ENCODE peak calls at places on chromosomes 11 and 22, in eight cellular contexts. B, R, X, H, O, W, S and Y are unnamed samples.

GRCh38 chr22:44729391-44730012 is 22.9 kb upstream of the ARHGAP8 start:
- DNase-seq in B (peak; percentile 66), W (peak; percentile 79), X (peak; percentile 74), O (no peak), S (peak; percentile 57), H (no peak), R (peak; percentile 44), Y (peak; percentile 90)

GRCh38 chr22:44400763-44401060 is 88.0 kb upstream of the SHISAL1 start:
- DNase-seq in S (no peak), B (no peak), X (no peak), R (no peak), H (no peak), O (no peak), W (no peak), Y (no peak)

GRCh38 chr22:49203091-49203862 is 624.4 kb downstream of the BRD1 start:
- DNase-seq in W (no peak), S (no peak), B (peak; percentile 11), O (peak; percentile 5), X (no peak), R (peak; percentile 45), H (no peak), Y (no peak)

GRCh38 chr11:130029137-130029536 is 26.5 kb upstream of the PRDM10 start:
- DNase-seq in X (peak; percentile 46), S (no peak), B (no peak), R (no peak), O (no peak), W (no peak), H (no peak), Y (no peak)

GRCh38 chr11:61118406-61118805 is 16.1 kb downstream of the CD5 start:
- DNase-seq in S (no peak), R (no peak), B (no peak), H (no peak), X (no peak), O (no peak), W (no peak), Y (no peak)

GRCh38 chr22:38412435-38413084 is 42.4 kb downstream of the KCNJ4 start:
- DNase-seq in S (no peak), X (no peak), O (no peak), W (no peak), H (no peak), B (peak; percentile 63), R (peak; percentile 94), Y (peak; percentile 75)

GRCh38 chr11:78397398-78397797 is 20.2 kb downstream of the GAB2 start:
- DNase-seq in B (no peak), S (no peak), O (no peak), H (no peak), X (no peak), R (no peak), W (no peak), Y (no peak)

GRCh38 chr22:24108073-24108472 is 73.2 kb upstream of the SUSD2 start:
- DNase-seq in R (no peak), H (no peak), W (no peak), O (no peak), S (no peak), B (no peak), X (no peak), Y (no peak)

GRCh38 chr22:35540600-35541253 is at the start of gene RASD2:
- DNase-seq in S (peak; percentile 48), X (no peak), H (no peak), O (peak; percentile 52), B (peak; percentile 28), W (no peak), R (peak; percentile 84), Y (peak; percentile 68)

GRCh38 chr22:47663615-47664605 is 901.5 kb downstream of the TBC1D22A start:
- DNase-seq in R (no peak), X (no peak), W (no peak), B (no peak), H (no peak), S (no peak), O (no peak), Y (no peak)

GRCh38 chr11:71917646-71918045 is 10.7 kb downstream of the XNDC1N start:
- DNase-seq in H (no peak), O (no peak), B (no peak), R (no peak), S (no peak), X (no peak), W (peak; percentile 5), Y (no peak)

GRCh38 chr11:111934301-111934700 is 2.8 kb upstream of the DIXDC1 start:
- DNase-seq in B (no peak), O (no peak), S (no peak), X (no peak), R (no peak), H (no peak), W (no peak), Y (no peak)

GRCh38 chr22:48418831-48419230 is 1408.8 kb downstream of the BRD1 start:
- DNase-seq in B (no peak), W (no peak), S (no peak), O (no peak), X (no peak), R (no peak), H (no peak), Y (no peak)

GRCh38 chr22:49514211-49514610 is 313.5 kb downstream of the BRD1 start:
- DNase-seq in B (no peak), S (no peak), R (no peak), X (no peak), H (no peak), O (no peak), W (no peak), Y (no peak)

GRCh38 chr22:48943567-48944432 is 883.9 kb downstream of the BRD1 start:
- DNase-seq in H (no peak), X (no peak), O (peak; percentile 47), R (peak; percentile 77), S (no peak), B (peak; percentile 24), W (no peak), Y (no peak)

GRCh38 chr11:67626970-67627369 is 2.8 kb downstream of the NUDT8 start:
- DNase-seq in R (no peak), B (no peak), O (no peak), X (no peak), W (no peak), S (no peak), H (no peak), Y (no peak)

GRCh38 chr11:126146454-126147192 is 64.8 kb downstream of the RPUSD4 start:
- DNase-seq in W (no peak), X (no peak), S (no peak), R (no peak), O (no peak), B (no peak), H (no peak), Y (no peak)

DNA sequence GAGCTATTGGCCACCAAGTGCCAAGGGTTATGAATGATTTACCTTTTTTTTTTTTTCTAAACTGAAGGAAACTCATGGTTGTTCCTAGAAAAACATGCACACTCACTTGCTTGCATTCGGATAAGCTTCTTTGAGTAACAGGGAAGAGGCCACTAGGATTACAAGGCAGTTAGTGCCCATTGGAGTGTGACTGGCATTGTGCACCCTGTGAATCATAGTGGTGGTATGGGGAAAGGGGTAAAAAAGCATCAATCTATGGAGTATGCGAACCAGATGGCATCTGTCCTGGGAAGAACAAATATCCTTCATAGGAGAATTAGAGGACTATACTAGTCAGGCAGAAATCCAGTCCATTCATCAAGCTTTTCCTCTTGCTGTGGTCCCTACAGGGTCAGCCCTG is 24.2 kb downstream of the CD44 start:
- DNase-seq in W (no peak), S (no peak), R (no peak), O (no peak), B (no peak), H (no peak), X (no peak), Y (no peak)
- H3K4me3 ChIP-seq in W (no peak overlapping the region), S (no peak overlapping the region), R (no peak overlapping the region), O (no peak overlapping the region), B (no peak overlapping the region), H (no peak overlapping the region), X (no peak overlapping the region), Y (no peak overlapping the region)

GRCh38 chr22:25402501-25403283 is 161.8 kb upstream of the GRK3 start:
- DNase-seq in R (no peak), S (peak; percentile 36), X (peak; percentile 64), B (peak; percentile 54), H (no peak), W (peak; percentile 46), O (no peak), Y (no peak)
- H3K4me3 ChIP-seq in R (peak overlapping the region; percentile 69), S (peak overlapping the region; percentile 88), X (peak overlapping the region; percentile 74), B (no peak overlapping the region), H (peak overlapping the region; percentile 67), W (peak overlapping the region; percentile 61), O (no peak overlapping the region), Y (no peak overlapping the region)

DNA sequence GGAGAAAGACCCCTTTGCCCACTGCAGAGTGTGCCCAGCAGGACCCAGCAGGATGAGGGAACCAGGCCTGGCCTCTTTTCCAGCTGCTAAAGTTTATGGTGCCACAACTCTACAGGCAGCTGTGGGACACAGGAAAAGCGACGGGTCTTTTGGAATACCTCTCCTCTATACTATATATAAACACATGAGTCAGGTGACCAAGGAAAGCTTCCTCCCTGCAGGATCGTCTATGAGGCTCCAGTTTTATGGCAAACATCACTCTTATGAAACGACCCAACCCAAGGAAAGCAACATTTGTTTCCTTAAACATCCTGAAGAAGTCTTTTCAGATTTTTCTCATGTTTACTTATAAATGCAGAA is 102.8 kb upstream of the AKIP1 start:
- DNase-seq in W (no peak), B (no peak), R (no peak), O (no peak), S (no peak), X (no peak), H (no peak), Y (no peak)
- H3K4me3 ChIP-seq in W (no peak overlapping the region), B (peak overlapping the region; percentile 61), R (no peak overlapping the region), O (no peak overlapping the region), S (peak overlapping the region; percentile 78), X (peak overlapping the region; percentile 73), H (peak overlapping the region; percentile 81), Y (peak overlapping the region; percentile 73)

GRCh38 chr11:1831338-1832180 is 3.2 kb upstream of the SYT8 start:
- DNase-seq in W (no peak), O (no peak), B (no peak), X (no peak), S (no peak), R (no peak), H (no peak), Y (no peak)
- H3K4me3 ChIP-seq in W (no peak overlapping the region), O (no peak overlapping the region), B (no peak overlapping the region), X (no peak overlapping the region), S (no peak overlapping the region), R (no peak overlapping the region), H (no peak overlapping the region), Y (no peak overlapping the region)

GRCh38 chr11:66051371-66051765 is 796 bp upstream of the SF3B2 start:
- DNase-seq in H (no peak), X (no peak), R (no peak), B (no peak), W (no peak), O (no peak), S (no peak), Y (no peak)

GRCh38 chr11:66046901-66047300 is 2.1 kb downstream of the GAL3ST3 start:
- DNase-seq in X (no peak), S (no peak), O (no peak), W (no peak), H (no peak), B (no peak), R (no peak), Y (no peak)

GRCh38 chr11:66047541-66048365 is 1.2 kb downstream of the GAL3ST3 start:
- DNase-seq in X (no peak), B (no peak), S (no peak), W (peak; percentile 24), R (no peak), O (no peak), H (no peak), Y (peak; percentile 66)

GRCh38 chr11:66050581-66051231 is 1.5 kb upstream of the SF3B2 start:
- DNase-seq in H (no peak), W (no peak), B (no peak), X (no peak), O (no peak), S (no peak), R (peak; percentile 49), Y (no peak)

GRCh38 chr11:66048525-66049313 is at the start of gene GAL3ST3:
- DNase-seq in B (no peak), S (no peak), O (no peak), R (peak; percentile 82), H (no peak), X (no peak), W (no peak), Y (no peak)
- H3K4me3 ChIP-seq in B (no peak within 1 kb of the TSS), S (peak within 1 kb of the TSS; percentile 54), O (no peak within 1 kb of the TSS), R (peak within 1 kb of the TSS; percentile 91), H (peak within 1 kb of the TSS; percentile 18), X (no peak within 1 kb of the TSS), W (peak within 1 kb of the TSS; percentile 28), Y (peak within 1 kb of the TSS; percentile 47)